ENCODE peak calls at places on chromosomes 12 and 14, in ten cellular contexts. A is renal cortical epithelial cell; U is activated naive CD4-positive, alpha-beta T cell treated with anti-CD3 and anti-CD28 coated beads, Interleukin-2, amount 10 ng/mL, durations not matched to agents 7 days and 5 days; Y is PC-3; R is EH; Z is KBM-7; J is upper lobe of left lung; O is HEK293T; N is HT1080; S is NCI-H524. D is an unnamed sample.

GRCh38 chr14:101365329-101366158 is 195.8 kb upstream of the DIO3 start:
- DNase-seq in A (no peak), U (no peak), Y (no peak), R (no peak), Z (no peak), J (peak; percentile 18), O (no peak), N (no peak), S (peak; percentile 68), D (no peak)

GRCh38 chr14:93749081-93749430 is 39.2 kb downstream of the PRIMA1 start:
- DNase-seq in A (no peak), U (no peak), Y (no peak), R (no peak), Z (no peak), J (no peak), O (no peak), N (no peak), S (no peak), D (no peak)

GRCh38 chr14:94936411-94936892 is 166.5 kb upstream of the GSC start:
- DNase-seq in A (peak; percentile 4), U (no peak), Y (no peak), R (peak; percentile 32), Z (no peak), J (no peak), O (no peak), N (no peak), S (peak; percentile 100), D (no peak)

GRCh38 chr12:98998697-98999299 is 353.7 kb downstream of the APAF1 start:
- DNase-seq in A (peak; percentile 54), U (no peak), Y (peak; percentile 79), R (peak; percentile 54), Z (peak; percentile 52), J (no peak), O (peak; percentile 48), N (peak; percentile 26), S (peak; percentile 64), D (peak; percentile 71)

GRCh38 chr12:70110085-70110484 is 133.1 kb upstream of the CNOT2 start:
- DNase-seq in A (no peak), U (no peak), Y (no peak), R (no peak), Z (no peak), J (no peak), O (no peak), N (no peak), S (no peak), D (no peak)

GRCh38 chr12:121799842-121800693 is 3.7 kb upstream of the SETD1B start:
- DNase-seq in A (no peak), U (peak; percentile 85), Y (peak; percentile 93), R (peak; percentile 95), Z (peak; percentile 75), J (peak; percentile 97), O (peak; percentile 51), N (peak; percentile 76), S (peak; percentile 52), D (peak; percentile 88)

GRCh38 chr14:80809663-80810062 is 131.9 kb downstream of the CEP128 start:
- DNase-seq in A (no peak), U (no peak), Y (no peak), R (no peak), Z (no peak), J (no peak), O (no peak), N (no peak), S (no peak), D (no peak)

GRCh38 chr12:62785941-62786559 is 148.9 kb downstream of the PPM1H start:
- DNase-seq in A (peak; percentile 99), U (no peak), Y (peak; percentile 98), R (peak; percentile 94), Z (peak; percentile 62), J (peak; percentile 27), O (no peak), N (peak; percentile 100), S (no peak), D (peak; percentile 100)

GRCh38 chr12:121748571-121749265 is 36.2 kb downstream of the TMEM120B start:
- DNase-seq in A (peak; percentile 94), U (no peak), Y (peak; percentile 37), R (peak; percentile 88), Z (peak; percentile 80), J (no peak), O (peak; percentile 28), N (peak; percentile 88), S (no peak), D (peak; percentile 62)

GRCh38 chr12:105451211-105451610 is 120.7 kb downstream of the C12orf75 start:
- DNase-seq in A (peak; percentile 70), U (no peak), Y (no peak), R (peak; percentile 93), Z (no peak), J (no peak), O (no peak), N (peak; percentile 76), S (no peak), D (no peak)

GRCh38 chr12:15122349-15122748 is 98.9 kb downstream of the RERG start:
- DNase-seq in A (peak; percentile 16), U (no peak), Y (no peak), R (no peak), Z (no peak), J (no peak), O (no peak), N (no peak), S (no peak), D (no peak)

GRCh38 chr12:127125607-127126259 is 1141.2 kb upstream of the TMEM132C start:
- DNase-seq in A (peak; percentile 100), U (no peak), Y (peak; percentile 99), R (peak; percentile 80), Z (no peak), J (no peak), O (no peak), N (peak; percentile 98), S (peak; percentile 11), D (peak; percentile 8)